ENCODE peak calls at places on chromosome 5, in five cellular contexts. T, C, G, Q and P are unnamed samples.

GRCh38 chr5:150081541-150082283 is 4.6 kb downstream of the CSF1R start:
- DNase-seq in T (no peak), C (no peak), G (no peak), Q (no peak), P (peak; percentile 72)

GRCh38 chr5:43875741-43876140 is 272.8 kb downstream of the NNT start:
- DNase-seq in T (no peak), C (no peak), G (no peak), Q (no peak), P (no peak)

GRCh38 chr5:88952996-88953643 is 70.1 kb upstream of the MEF2C start:
- DNase-seq in T (peak; percentile 60), C (no peak), G (no peak), Q (no peak), P (no peak)

GRCh38 chr5:55391707-55392106 is 83.9 kb downstream of the MTREX start:
- DNase-seq in T (no peak), C (no peak), G (no peak), Q (no peak), P (no peak)

GRCh38 chr5:178831049-178831448 is 28.7 kb upstream of the ZNF354B start:
- DNase-seq in T (no peak), C (no peak), G (no peak), Q (no peak), P (no peak)

GRCh38 chr5:56737918-56738606 is 77.3 kb upstream of the MAP3K1 start:
- DNase-seq in T (no peak), C (no peak), G (no peak), Q (no peak), P (no peak)

GRCh38 chr5:19977069-19977468 is 10.9 kb downstream of the CDH18 start:
- DNase-seq in T (no peak), C (no peak), G (no peak), Q (no peak), P (no peak)

GRCh38 chr5:145946112-145946861 is 9.9 kb downstream of the SH3RF2 start:
- DNase-seq in T (no peak), C (no peak), G (peak; percentile 41), Q (no peak), P (no peak)

GRCh38 chr5:34686762-34687268 is 30.7 kb downstream of the RAI14 start:
- DNase-seq in T (no peak), C (peak; percentile 84), G (peak; percentile 71), Q (no peak), P (peak; percentile 47)

GRCh38 chr5:142697846-142698245 is 12.0 kb upstream of the FGF1 start:
- DNase-seq in T (peak; percentile 70), C (no peak), G (no peak), Q (no peak), P (peak; percentile 38)

GRCh38 chr5:26121343-26121742 is 917.0 kb downstream of the CDH9 start:
- DNase-seq in T (peak; percentile 3), C (peak; percentile 1), G (no peak), Q (no peak), P (no peak)

GRCh38 chr5:141778211-141778610 is 96.2 kb upstream of the ARAP3 start:
- DNase-seq in T (no peak), C (peak; percentile 50), G (no peak), Q (no peak), P (no peak)

GRCh38 chr5:113866763-113867162 is 353.3 kb downstream of the YTHDC2 start:
- DNase-seq in T (no peak), C (no peak), G (no peak), Q (no peak), P (no peak)

GRCh38 chr5:171712616-171713015 is 73.0 kb upstream of the SMIM23 start:
- DNase-seq in T (no peak), C (no peak), G (no peak), Q (no peak), P (no peak)

GRCh38 chr5:126855266-126855665 is 78.3 kb downstream of the LMNB1 start:
- DNase-seq in T (no peak), C (no peak), G (no peak), Q (no peak), P (peak; percentile 64)

GRCh38 chr5:140372971-140373487 is 13.0 kb downstream of the SLC4A9 start:
- DNase-seq in T (peak; percentile 73), C (peak; percentile 88), G (peak; percentile 79), Q (no peak), P (peak; percentile 52)

GRCh38 chr5:43652537-43653302 is 49.7 kb downstream of the NNT start:
- DNase-seq in T (no peak), C (no peak), G (no peak), Q (no peak), P (no peak)

GRCh38 chr5:38598994-38599611 is 42.7 kb upstream of the LIFR start:
- DNase-seq in T (no peak), C (peak; percentile 24), G (peak; percentile 34), Q (no peak), P (no peak)

GRCh38 chr5:178241688-178242231 is 9.2 kb upstream of the PHYKPL start:
- DNase-seq in T (no peak), C (no peak), G (no peak), Q (no peak), P (no peak)

GRCh38 chr5:147753783-147754182 is 28.7 kb downstream of the JAKMIP2 start:
- DNase-seq in T (no peak), C (no peak), G (no peak), Q (no peak), P (no peak)

GRCh38 chr5:5387192-5387591 is 35.3 kb upstream of the ICE1 start:
- DNase-seq in T (no peak), C (no peak), G (no peak), Q (no peak), P (peak; percentile 41)

GRCh38 chr5:60259730-60260129 is 366.2 kb upstream of the PDE4D start:
- DNase-seq in T (no peak), C (no peak), G (no peak), Q (no peak), P (no peak)